ENCODE peak calls at places on chromosomes 11 and 22, in four cellular contexts. G is activated CD4-positive, CD25-positive, alpha-beta regulatory T cell; L is ACHN; W is SHP77. D is an unnamed sample.

GRCh38 chr22:21568207-21569075 is 927 bp downstream of the UBE2L3 start:
- DNase-seq in W (no peak), L (peak; percentile 32), G (no peak), D (peak; percentile 42)

GRCh38 chr11:95698939-95699562 is 90.5 kb downstream of the FAM76B start:
- DNase-seq in W (no peak), L (no peak), G (no peak), D (peak; percentile 22)

GRCh38 chr11:47946682-47947575 is 33.4 kb upstream of the PTPRJ start:
- DNase-seq in L (peak; percentile 92), G (no peak), W (no peak), D (peak; percentile 97)

GRCh38 chr11:12997168-12997567 is 11.9 kb upstream of the RASSF10 start:
- DNase-seq in L (no peak), G (no peak), W (no peak), D (no peak)

GRCh38 chr22:49728566-49729271 is 99.0 kb downstream of the BRD1 start:
- DNase-seq in G (no peak), L (no peak), W (no peak), D (no peak)

GRCh38 chr11:121422675-121423074 is 29.4 kb upstream of the SORL1 start:
- DNase-seq in W (no peak), L (no peak), G (no peak), D (no peak)

GRCh38 chr11:130449246-130449990 is 973 bp downstream of the ADAMTS15 start:
- DNase-seq in G (no peak), L (no peak), W (no peak), D (no peak)

GRCh38 chr11:132844956-132845355 is 687.3 kb downstream of the OPCML start:
- DNase-seq in W (no peak), L (no peak), G (no peak), D (peak; percentile 76)

GRCh38 chr11:100855466-100856067 is 168.5 kb downstream of the ARHGAP42 start:
- DNase-seq in G (no peak), W (peak; percentile 31), L (peak; percentile 66), D (peak; percentile 83)

GRCh38 chr11:120564573-120565301 is 53.2 kb downstream of the GRIK4 start:
- DNase-seq in W (no peak), L (peak; percentile 32), G (no peak), D (peak; percentile 52)

GRCh38 chr11:58796333-58797049 is 48.0 kb downstream of the GLYATL2 start:
- DNase-seq in G (no peak), W (no peak), L (no peak), D (no peak)

GRCh38 chr11:21180194-21180593 is 510.8 kb downstream of the NELL1 start:
- DNase-seq in L (no peak), G (no peak), W (no peak), D (no peak)

GRCh38 chr11:58578136-58578634 is 678 bp upstream of the ZFP91 start:
- DNase-seq in L (peak; percentile 97), W (peak; percentile 77), G (peak; percentile 81), D (peak; percentile 99)

GRCh38 chr11:73565804-73566203 is 32.1 kb downstream of the FAM168A start:
- DNase-seq in L (no peak), W (no peak), G (no peak), D (no peak)

GRCh38 chr11:78231962-78232459 is 43.3 kb downstream of the USP35 start:
- DNase-seq in G (no peak), L (no peak), W (no peak), D (peak; percentile 65)

GRCh38 chr11:108467091-108467823 is at the start of gene C11orf65:
- DNase-seq in L (peak; percentile 94), G (peak; percentile 83), W (peak; percentile 93), D (peak; percentile 98)

GRCh38 chr22:29172216-29172615 is 33.5 kb upstream of the EMID1 start:
- DNase-seq in W (no peak), G (no peak), L (no peak), D (no peak)

GRCh38 chr11:11558352-11558751 is 63.5 kb downstream of the GALNT18 start:
- DNase-seq in L (no peak), G (no peak), W (no peak), D (no peak)

GRCh38 chr11:33699515-33700424 is 856 bp downstream of the C11orf91 start:
- DNase-seq in W (no peak), L (no peak), G (no peak), D (no peak)

GRCh38 chr11:44286268-44286880 is 23.6 kb downstream of the ALX4 start:
- DNase-seq in W (peak; percentile 28), G (peak; percentile 26), L (peak; percentile 59), D (peak; percentile 70)

GRCh38 chr22:38347944-38348750 is 30.9 kb upstream of the CSNK1E start:
- DNase-seq in W (no peak), G (no peak), L (peak; percentile 55), D (peak; percentile 39)

GRCh38 chr11:12914401-12914912 is 94.7 kb upstream of the RASSF10 start:
- DNase-seq in G (no peak), W (no peak), L (peak; percentile 29), D (peak; percentile 40)

GRCh38 chr11:130269544-130269943 is 45.2 kb downstream of the ZBTB44 start:
- DNase-seq in G (no peak), L (no peak), W (no peak), D (no peak)

GRCh38 chr11:117519170-117519569 is 191.5 kb downstream of the CEP164 start:
- DNase-seq in L (peak; percentile 73), W (no peak), G (no peak), D (no peak)

GRCh38 chr11:26700536-26701235 is 21.2 kb downstream of the SLC5A12 start:
- DNase-seq in L (no peak), G (no peak), W (no peak), D (no peak)

GRCh38 chr11:124442442-124442841 is 3.1 kb downstream of the OR8B8 start:
- DNase-seq in G (no peak), W (no peak), L (no peak), D (peak; percentile 19)

GRCh38 chr11:126925321-126926093 is 75.1 kb downstream of the KIRREL3 start:
- DNase-seq in W (no peak), L (no peak), G (no peak), D (peak; percentile 18)

GRCh38 chr11:95435192-95435591 is 204.2 kb upstream of the SESN3 start:
- DNase-seq in G (no peak), L (no peak), W (no peak), D (no peak)

GRCh38 chr11:100753144-100753543 is 66.1 kb downstream of the ARHGAP42 start:
- DNase-seq in L (no peak), G (no peak), W (peak; percentile 58), D (no peak)

GRCh38 chr11:86874314-86875056 is 74.1 kb downstream of the PRSS23 start:
- DNase-seq in W (no peak), G (no peak), L (no peak), D (no peak)

GRCh38 chr22:46795845-46796565 is 33.6 kb downstream of the TBC1D22A start:
- DNase-seq in L (no peak), W (no peak), G (no peak), D (no peak)

GRCh38 chr11:65078151-65078550 is 5.7 kb downstream of the CDCA5 start:
- DNase-seq in W (peak; percentile 5), L (peak; percentile 42), G (peak; percentile 55), D (peak; percentile 35)

GRCh38 chr22:49489821-49490220 is 337.9 kb downstream of the BRD1 start:
- DNase-seq in L (no peak), W (no peak), G (no peak), D (no peak)

GRCh38 chr11:68194675-68195294 is 18.3 kb downstream of the KMT5B start:
- DNase-seq in L (no peak), G (no peak), W (no peak), D (no peak)

GRCh38 chr11:13061294-13061990 is 52.3 kb downstream of the RASSF10 start:
- DNase-seq in L (no peak), W (no peak), G (no peak), D (peak; percentile 60)

GRCh38 chr22:41656515-41656914 is 32.2 kb downstream of the SNU13 start:
- DNase-seq in L (no peak), G (no peak), W (no peak), D (no peak)

GRCh38 chr11:105699203-105699602 is 89.3 kb downstream of the GRIA4 start:
- DNase-seq in L (no peak), G (no peak), W (no peak), D (no peak)

GRCh38 chr22:20497426-20497825 is 1.8 kb upstream of the KLHL22 start:
- DNase-seq in G (no peak), L (no peak), W (no peak), D (no peak)